ENCODE peak calls at places on chromosome 6, in five cellular contexts. A is iPS DF 19.7; J is stimulated activated CD8-positive, alpha-beta memory T cell treated with anti-CD3 and anti-CD28 coated beads, Interleukin-4, amount 100 ng/mL, for 4 hours; M is Caki2; P is activated effector memory CD4-positive, alpha-beta T cell treated with Interleukin-2 at 50 U/mL for 16 hours. K is an unnamed sample.

GRCh38 chr6:149438855-149439254 is 38.8 kb downstream of the SUMO4 start:
- DNase-seq in A (no peak), J (no peak), M (no peak), P (no peak), K (no peak)

GRCh38 chr6:3867616-3868502 is 18.7 kb downstream of the FAM50B start:
- DNase-seq in A (no peak), J (no peak), M (no peak), P (no peak), K (no peak)

GRCh38 chr6:72416744-72417143 is 205.1 kb upstream of the KCNQ5 start:
- DNase-seq in A (no peak), J (no peak), M (no peak), P (no peak), K (no peak)

GRCh38 chr6:100617633-100618348 is 153.1 kb upstream of the SIM1 start:
- DNase-seq in A (no peak), J (no peak), M (no peak), P (no peak), K (no peak)

GRCh38 chr6:49966334-49966733 is 2.4 kb upstream of the DEFB114 start:
- DNase-seq in A (peak; percentile 15), J (no peak), M (no peak), P (no peak), K (no peak)

GRCh38 chr6:131861356-131861755 is 53.5 kb downstream of the ENPP1 start:
- DNase-seq in A (no peak), J (no peak), M (no peak), P (no peak), K (no peak)

GRCh38 chr6:118548136-118548535 is at the start of gene PLN:
- DNase-seq in A (no peak), J (no peak), M (no peak), P (no peak), K (no peak)

GRCh38 chr6:151004415-151005024 is 139.0 kb downstream of the MTHFD1L start:
- DNase-seq in A (no peak), J (no peak), M (peak; percentile 57), P (no peak), K (no peak)

GRCh38 chr6:132544826-132545225 is 6.7 kb downstream of the TAAR9 start:
- DNase-seq in A (no peak), J (no peak), M (no peak), P (no peak), K (no peak)

GRCh38 chr6:34132486-34133185 is 13.3 kb downstream of the GRM4 start:
- DNase-seq in A (no peak), J (no peak), M (peak; percentile 61), P (no peak), K (no peak)

GRCh38 chr6:160029525-160029924 is 60.6 kb downstream of the IGF2R start:
- DNase-seq in A (no peak), J (no peak), M (no peak), P (no peak), K (no peak)

GRCh38 chr6:70651326-70651905 is 16.3 kb upstream of the SMAP1 start:
- DNase-seq in A (no peak), J (no peak), M (no peak), P (peak; percentile 60), K (peak; percentile 14)

GRCh38 chr6:164039954-164040375 is 625.4 kb downstream of the QKI start:
- DNase-seq in A (no peak), J (peak; percentile 16), M (no peak), P (no peak), K (peak; percentile 29)

GRCh38 chr6:33418690-33419291 is 884 bp upstream of the CUTA start:
- DNase-seq in A (no peak), J (no peak), M (no peak), P (no peak), K (no peak)

GRCh38 chr6:119467478-119468081 is 118.0 kb upstream of the MAN1A1 start:
- DNase-seq in A (no peak), J (no peak), M (no peak), P (no peak), K (no peak)

GRCh38 chr6:37168809-37169457 is 1.0 kb upstream of the PIM1 start:
- DNase-seq in A (no peak), J (no peak), M (peak; percentile 52), P (no peak), K (no peak)

GRCh38 chr6:42970859-42971612 is 7.9 kb downstream of the PEX6 start:
- DNase-seq in A (no peak), J (no peak), M (peak; percentile 61), P (no peak), K (no peak)

GRCh38 chr6:24879351-24879750 is 56.4 kb downstream of the RIPOR2 start:
- DNase-seq in A (no peak), J (no peak), M (no peak), P (no peak), K (no peak)

GRCh38 chr6:71444222-71444621 is 155.6 kb downstream of the OGFRL1 start:
- DNase-seq in A (no peak), J (no peak), M (peak; percentile 57), P (no peak), K (no peak)

GRCh38 chr6:45724511-45724910 is 291.1 kb downstream of the CLIC5 start:
- DNase-seq in A (no peak), J (no peak), M (peak; percentile 21), P (no peak), K (no peak)

GRCh38 chr6:158008894-158009891 is 27.5 kb downstream of the SYNJ2 start:
- DNase-seq in A (no peak), J (no peak), M (no peak), P (peak; percentile 18), K (no peak)

GRCh38 chr6:96742702-96743101 is 94.6 kb downstream of the GPR63 start:
- DNase-seq in A (no peak), J (no peak), M (no peak), P (no peak), K (no peak)

GRCh38 chr6:138517635-138518034 is 18.3 kb upstream of the NHSL1 start:
- DNase-seq in A (peak; percentile 60), J (no peak), M (no peak), P (peak; percentile 34), K (peak; percentile 22)

GRCh38 chr6:114315841-114316595 is 26.8 kb downstream of the HS3ST5 start:
- DNase-seq in A (no peak), J (no peak), M (peak; percentile 41), P (no peak), K (no peak)

GRCh38 chr6:10174761-10175160 is 240.1 kb downstream of the TFAP2A start:
- DNase-seq in A (no peak), J (no peak), M (no peak), P (no peak), K (no peak)

GRCh38 chr6:148068391-148068790 is 274.2 kb upstream of the SASH1 start:
- DNase-seq in A (no peak), J (no peak), M (no peak), P (no peak), K (no peak)

GRCh38 chr6:159444073-159444472 is 249.0 kb downstream of the SOD2 start:
- DNase-seq in A (no peak), J (no peak), M (no peak), P (no peak), K (no peak)

GRCh38 chr6:118644007-118644406 is 7.4 kb downstream of the CEP85L start:
- DNase-seq in A (no peak), J (no peak), M (no peak), P (no peak), K (no peak)

GRCh38 chr6:168226095-168226781 is 93.3 kb downstream of the DACT2 start:
- DNase-seq in A (no peak), J (no peak), M (no peak), P (no peak), K (no peak)

GRCh38 chr6:6875818-6876470 is 231.8 kb upstream of the RREB1 start:
- DNase-seq in A (no peak), J (no peak), M (peak; percentile 26), P (no peak), K (no peak)

GRCh38 chr6:150783818-150784217 is 81.7 kb upstream of the MTHFD1L start:
- DNase-seq in A (no peak), J (no peak), M (no peak), P (no peak), K (no peak)

GRCh38 chr6:111661541-111662041 is 55.9 kb upstream of the TRAF3IP2 start:
- DNase-seq in A (peak; percentile 23), J (no peak), M (no peak), P (no peak), K (no peak)

GRCh38 chr6:7920425-7920824 is 9.8 kb upstream of the TXNDC5 start:
- DNase-seq in A (no peak), J (no peak), M (no peak), P (no peak), K (no peak)

GRCh38 chr6:47203968-47204611 is 105.6 kb downstream of the TNFRSF21 start:
- DNase-seq in A (no peak), J (no peak), M (no peak), P (no peak), K (no peak)

GRCh38 chr6:35295521-35296315 is 1.9 kb upstream of the DEF6 start:
- DNase-seq in A (no peak), J (no peak), M (no peak), P (no peak), K (no peak)

GRCh38 chr6:28965706-28966105 is 39.4 kb downstream of the ZNF311 start:
- DNase-seq in A (no peak), J (no peak), M (no peak), P (no peak), K (no peak)

GRCh38 chr6:150928882-150929281 is 63.4 kb downstream of the MTHFD1L start:
- DNase-seq in A (no peak), J (no peak), M (no peak), P (no peak), K (no peak)